ENCODE peak calls at places on chromosome 16, in four cellular contexts. U, K, A and O are unnamed samples.

GRCh38 chr16:12210258-12210880 is 233.8 kb downstream of the SNX29 start:
- DNase-seq in U (no peak), K (no peak), A (no peak), O (no peak)

GRCh38 chr16:23564964-23565363 is 7.4 kb downstream of the UBFD1 start:
- DNase-seq in K (no peak), A (no peak), U (peak; percentile 80), O (peak; percentile 44)

GRCh38 chr16:31460582-31461002 is 1.3 kb downstream of the ARMC5 start:
- DNase-seq in U (no peak), K (no peak), A (no peak), O (peak; percentile 52)

GRCh38 chr16:71185366-71185765 is 45.2 kb downstream of the HYDIN start:
- DNase-seq in K (no peak), U (no peak), A (no peak), O (no peak)

GRCh38 chr16:50153648-50154368 is 702 bp downstream of the TENT4B start:
- DNase-seq in U (no peak), K (no peak), A (peak; percentile 15), O (peak; percentile 27)

GRCh38 chr16:81539009-81539820 is 94.6 kb downstream of the CMIP start:
- DNase-seq in K (no peak), A (no peak), U (no peak), O (no peak)

GRCh38 chr16:67411339-67411738 is 4.9 kb downstream of the ZDHHC1 start:
- DNase-seq in U (no peak), K (no peak), A (no peak), O (no peak)

GRCh38 chr16:67399218-67399733 is 6.0 kb upstream of the TPPP3 start:
- DNase-seq in U (peak; percentile 79), K (no peak), A (peak; percentile 40), O (no peak)

GRCh38 chr16:84484579-84485254 is 19.7 kb downstream of the MEAK7 start:
- DNase-seq in A (no peak), K (no peak), U (peak; percentile 68), O (peak; percentile 80)